ENCODE peak calls at places on chromosomes 3 and 15, in five cellular contexts. O is pancreas, E is lower lobe of right lung, K is fibroblast of lung, B is AG04450. C is an unnamed sample.

GRCh38 chr15:78340243-78341056 is at the start of gene CRABP1:
- DNase-seq in O (peak), E (no peak), K (no peak), B (no peak), C (no peak)

GRCh38 chr3:131402391-131403039 is 20.9 kb downstream of the NUDT16 start:
- DNase-seq in O (no peak), E (peak), K (no peak), B (no peak), C (peak)

GRCh38 chr3:138477801-138478200 is 43.4 kb downstream of the ESYT3 start:
- DNase-seq in O (no peak), E (no peak), K (no peak), B (no peak), C (no peak)

GRCh38 chr3:31321620-31322019 is 211.1 kb upstream of the STT3B start:
- DNase-seq in O (no peak), E (peak), K (no peak), B (no peak), C (no peak)

GRCh38 chr3:65901236-65901635 is 137.5 kb downstream of the MAGI1 start:
- DNase-seq in O (no peak), E (no peak), K (no peak), B (no peak), C (no peak)

GRCh38 chr15:65904301-65904700 is 35.0 kb downstream of the RAB11A start:
- DNase-seq in O (no peak), E (no peak), K (peak), B (no peak), C (no peak)

GRCh38 chr3:113501597-113501996 is 13.4 kb downstream of the SPICE1 start:
- DNase-seq in O (no peak), E (no peak), K (no peak), B (no peak), C (no peak)

GRCh38 chr3:121488628-121489027 is 57.2 kb downstream of the POLQ start:
- DNase-seq in O (no peak), E (no peak), K (no peak), B (no peak), C (no peak)

GRCh38 chr3:37967252-37967881 is 23.2 kb upstream of the VILL start:
- DNase-seq in O (peak), E (peak), K (peak), B (peak), C (no peak)

GRCh38 chr3:29140706-29141105 is 140.2 kb upstream of the RBMS3 start:
- DNase-seq in O (no peak), E (no peak), K (peak), B (no peak), C (no peak)

GRCh38 chr3:24837601-24838000 is 343.0 kb upstream of the THRB start:
- DNase-seq in O (no peak), E (no peak), K (no peak), B (no peak), C (no peak)

GRCh38 chr3:79019137-79019923 is 748.5 kb downstream of the ROBO1 start:
- DNase-seq in O (peak), E (peak), K (peak), B (peak), C (peak)

GRCh38 chr3:87145553-87145952 is 81.6 kb upstream of the CHMP2B start:
- DNase-seq in O (no peak), E (no peak), K (peak), B (no peak), C (no peak)

GRCh38 chr15:49697121-49697520 is 76.3 kb downstream of the DTWD1 start:
- DNase-seq in O (no peak), E (no peak), K (peak), B (no peak), C (no peak)

GRCh38 chr15:70741107-70741511 is 22.2 kb downstream of the UACA start:
- DNase-seq in O (no peak), E (no peak), K (peak), B (peak), C (no peak)

GRCh38 chr3:62139957-62140356 is 233.4 kb downstream of the FEZF2 start:
- DNase-seq in O (no peak), E (no peak), K (peak), B (no peak), C (no peak)

GRCh38 chr15:34116620-34117019 is 14.7 kb downstream of the PGBD4 start:
- DNase-seq in O (no peak), E (no peak), K (no peak), B (no peak), C (no peak)

GRCh38 chr3:85790445-85791030 is 831.7 kb downstream of the CADM2 start:
- DNase-seq in O (peak), E (no peak), K (no peak), B (no peak), C (no peak)

GRCh38 chr3:116473602-116474001 is 28.3 kb upstream of the LSAMP start:
- DNase-seq in O (no peak), E (no peak), K (peak), B (no peak), C (no peak)

GRCh38 chr15:97235285-97235985 is 725.1 kb upstream of the ARRDC4 start:
- DNase-seq in O (peak), E (no peak), K (peak), B (no peak), C (no peak)

GRCh38 chr3:50358355-50358926 is 880 bp downstream of the TMEM115 start:
- DNase-seq in O (no peak), E (no peak), K (no peak), B (no peak), C (no peak)

GRCh38 chr3:111285691-111286090 is 214.1 kb downstream of the NECTIN3 start:
- DNase-seq in O (no peak), E (no peak), K (no peak), B (no peak), C (no peak)

GRCh38 chr15:31393441-31394091 is 66.9 kb downstream of the KLF13 start:
- DNase-seq in O (peak), E (no peak), K (no peak), B (no peak), C (no peak)

GRCh38 chr15:84681822-84682221 is 23.8 kb upstream of the NMB start:
- DNase-seq in O (no peak), E (no peak), K (no peak), B (no peak), C (no peak)

GRCh38 chr15:67997996-67998395 is 56.1 kb upstream of the PIAS1 start:
- DNase-seq in O (no peak), E (no peak), K (peak), B (no peak), C (no peak)

GRCh38 chr3:150783334-150783733 is 20.4 kb upstream of the SIAH2 start:
- DNase-seq in O (no peak), E (no peak), K (no peak), B (no peak), C (no peak)

GRCh38 chr3:2661078-2661477 is 449.1 kb downstream of the IL5RA start:
- DNase-seq in O (no peak), E (no peak), K (peak), B (no peak), C (no peak)

GRCh38 chr3:177470200-177470941 is 273.1 kb upstream of the TBL1XR1 start:
- DNase-seq in O (no peak), E (no peak), K (no peak), B (no peak), C (no peak)

GRCh38 chr15:51390932-51391432 is 49.5 kb downstream of the GLDN start:
- DNase-seq in O (no peak), E (no peak), K (no peak), B (no peak), C (no peak)

DNA sequence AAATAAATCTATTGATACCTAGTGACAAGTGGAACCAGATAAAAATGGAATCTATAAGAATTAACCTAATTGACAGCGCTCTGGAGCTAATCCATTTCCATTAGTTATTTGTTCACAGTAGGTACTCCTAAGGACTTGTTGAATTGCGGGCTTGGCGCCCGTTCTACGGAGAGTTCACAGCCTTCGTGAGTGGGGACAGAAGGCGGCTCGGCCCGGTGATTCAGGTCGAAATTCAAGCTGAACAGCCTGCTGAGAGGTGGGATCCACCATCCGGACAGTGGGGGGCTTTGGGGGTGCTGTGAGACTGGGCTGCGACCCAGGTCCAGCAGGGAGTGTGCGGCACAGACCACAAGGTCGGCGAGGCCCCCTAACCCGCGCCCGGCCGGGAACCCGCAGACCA is 779 bp upstream of the CTNNB1 start:
- DNase-seq in O (no peak), E (peak), K (no peak), B (no peak), C (no peak)
- TF ChIP-seq CTCF in O (no peak), E (no peak), K (no peak), B (no peak), C (no peak)

DNA sequence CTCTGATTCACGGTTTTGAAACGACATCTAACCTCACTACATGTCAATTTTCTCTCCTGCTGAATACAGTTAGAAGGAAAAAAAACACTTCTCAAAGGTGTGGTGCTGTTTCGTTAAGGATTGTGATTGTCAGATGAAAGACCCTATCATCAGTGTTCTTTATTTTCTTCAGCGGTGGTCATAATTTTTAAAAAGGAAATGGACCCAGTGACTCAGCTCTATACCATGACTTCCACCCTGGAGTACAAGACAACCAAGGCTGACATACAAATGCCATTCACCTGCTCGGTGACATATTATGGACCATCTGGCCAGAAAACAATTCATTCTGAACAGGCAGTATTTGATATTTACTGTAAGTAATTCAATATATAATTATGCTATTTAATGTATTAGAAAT is 167.8 kb downstream of the ALCAM start:
- DNase-seq in O (no peak), E (no peak), K (no peak), B (no peak), C (no peak)
- H3K4me3 ChIP-seq in O (no peak), E (no peak), K (no peak), B (no peak), C (no peak)

GRCh38 chr3:140752499-140752898 is 74.6 kb downstream of the TRIM42 start:
- DNase-seq in O (no peak), E (no peak), K (no peak), B (no peak), C (no peak)
- TF ChIP-seq CTCF in O (no peak), E (no peak), K (no peak), B (no peak), C (no peak)

GRCh38 chr15:43915820-43916660 is 89.2 kb downstream of the WDR76 start:
- DNase-seq in O (no peak), E (no peak), K (no peak), B (no peak), C (no peak)

GRCh38 chr15:43922021-43922420 is 95.2 kb downstream of the WDR76 start:
- DNase-seq in O (no peak), E (no peak), K (peak), B (peak), C (no peak)

GRCh38 chr15:43920201-43920600 is 93.4 kb downstream of the WDR76 start:
- DNase-seq in O (no peak), E (no peak), K (no peak), B (no peak), C (no peak)

GRCh38 chr15:43920815-43921214 is 94.0 kb downstream of the WDR76 start:
- DNase-seq in O (no peak), E (no peak), K (peak), B (no peak), C (no peak)

GRCh38 chr15:43918717-43919116 is 91.9 kb downstream of the WDR76 start:
- DNase-seq in O (no peak), E (no peak), K (no peak), B (no peak), C (no peak)
- H3K4me3 ChIP-seq in O (no peak), E (no peak), K (no peak), B (no peak), C (no peak)

DNA sequence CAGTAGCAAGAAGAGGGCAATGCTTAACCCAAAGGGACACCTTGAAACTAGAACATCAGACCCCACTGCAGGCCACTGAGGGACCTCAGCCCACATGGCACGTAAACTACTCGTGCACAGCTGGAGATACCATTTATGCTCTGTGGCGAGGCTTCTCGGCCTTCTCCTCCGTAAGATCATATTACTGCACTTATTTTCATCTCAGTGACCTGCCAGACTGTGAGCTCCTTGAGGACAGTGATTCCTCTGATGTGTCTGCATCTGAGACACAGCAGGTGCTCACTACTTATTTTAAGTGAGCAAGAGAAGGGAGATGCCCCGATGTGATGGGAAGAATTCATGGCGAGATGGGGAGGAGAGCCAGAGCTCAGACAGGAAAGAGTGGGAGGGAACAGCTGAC is 137.6 kb downstream of the RPLP1 start:
- DNase-seq in O (no peak), E (no peak), K (no peak), B (no peak), C (no peak)
- TF ChIP-seq CTCF in O (no peak), E (no peak), K (no peak), B (no peak), C (no peak)

DNA sequence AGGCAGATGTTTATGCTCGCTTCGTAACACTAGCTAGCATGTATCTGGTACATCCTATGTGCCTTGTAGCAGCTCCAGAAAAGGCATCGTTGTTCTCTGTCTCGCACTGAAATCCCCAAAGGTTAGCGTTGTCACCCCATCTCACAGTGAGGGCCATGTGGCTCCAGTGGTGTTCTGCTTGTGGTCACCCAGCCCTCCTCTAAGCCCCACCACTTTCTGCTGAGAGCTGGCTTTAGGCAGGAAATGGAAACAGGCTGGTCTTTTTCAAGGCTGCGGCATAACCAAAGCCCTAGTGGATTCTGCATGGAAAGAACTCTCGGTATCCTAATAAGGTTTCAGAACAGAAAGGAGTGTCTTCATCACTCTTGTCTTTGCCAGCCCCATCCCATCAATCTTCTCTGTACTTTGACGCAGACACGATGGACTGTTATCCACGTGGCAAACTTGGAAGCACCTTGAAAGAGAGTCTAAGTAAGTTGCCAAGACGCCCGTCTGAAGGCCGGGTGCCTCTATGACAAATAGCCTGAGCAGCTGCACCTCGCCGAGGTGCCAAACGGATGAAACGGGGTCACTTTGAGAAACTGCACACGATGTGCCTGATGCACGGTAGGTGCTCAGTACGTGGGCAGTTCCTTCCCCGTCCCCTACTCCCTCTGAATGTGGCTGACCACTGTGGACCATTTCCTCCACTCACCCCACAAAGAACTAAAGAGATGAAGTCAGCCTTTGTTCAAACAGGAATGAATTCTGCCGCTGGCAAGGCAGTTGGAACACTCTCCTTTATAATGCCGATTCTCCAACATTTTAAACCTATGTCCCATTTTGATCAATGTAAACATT is 57.8 kb upstream of the MEF2A start:
- DNase-seq in O (peak), E (no peak), K (peak), B (no peak), C (no peak)
- H3K4me3 ChIP-seq in O (no peak), E (no peak), K (no peak), B (peak), C (no peak)

GRCh38 chr3:192916455-192917257 is 1.0 kb downstream of the MB21D2 start:
- DNase-seq in O (peak), E (peak), K (peak), B (no peak), C (no peak)

GRCh38 chr3:192913540-192913939 is 4.1 kb downstream of the MB21D2 start:
- DNase-seq in O (no peak), E (no peak), K (no peak), B (no peak), C (no peak)

GRCh38 chr3:192914873-192915272 is 2.8 kb downstream of the MB21D2 start:
- DNase-seq in O (no peak), E (no peak), K (no peak), B (no peak), C (no peak)

GRCh38 chr3:192915724-192916123 is 1.9 kb downstream of the MB21D2 start:
- DNase-seq in O (no peak), E (no peak), K (no peak), B (no peak), C (no peak)

DNA sequence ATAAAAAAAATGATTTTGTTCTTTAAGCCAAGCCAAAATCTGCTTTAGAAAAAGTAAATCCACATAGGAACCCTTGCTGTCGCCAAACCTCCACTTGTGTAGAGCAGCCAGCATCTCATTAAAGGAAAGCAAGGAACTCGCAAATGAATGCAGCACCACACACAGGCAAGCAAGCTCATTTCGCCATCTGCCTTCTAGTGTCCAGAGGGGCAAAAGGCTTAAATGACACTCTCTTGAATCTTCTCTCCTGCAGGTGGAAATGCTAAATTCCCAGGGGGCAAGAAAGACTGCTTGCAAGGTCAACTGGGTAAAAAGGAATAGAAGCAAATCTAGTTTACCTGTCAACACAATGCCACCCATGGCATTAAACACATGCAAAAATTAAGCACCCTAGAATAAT is 2.4 kb downstream of the MB21D2 start:
- DNase-seq in O (no peak), E (no peak), K (peak), B (no peak), C (no peak)
- TF ChIP-seq CTCF in O (no peak), E (no peak), K (peak), B (peak), C (peak)

DNA sequence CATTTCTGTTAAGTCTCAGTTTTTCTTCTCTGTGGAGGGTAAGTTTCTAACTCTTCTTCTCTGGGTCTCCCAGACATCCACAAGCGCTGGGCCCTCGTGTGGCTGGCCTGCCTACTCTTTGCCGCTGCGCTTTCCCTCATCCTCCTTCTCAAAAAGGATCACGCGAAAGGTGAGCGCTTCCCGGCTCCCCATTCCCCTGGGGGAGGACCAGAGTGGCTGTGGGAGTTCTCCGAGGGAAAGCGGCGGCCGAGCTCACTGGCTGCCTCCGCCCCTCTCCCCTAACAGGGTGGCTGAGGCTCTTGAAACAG is 1.1 kb upstream of the CRELD1 start:
- DNase-seq in O (no peak), E (no peak), K (no peak), B (no peak), C (no peak)
- H3K4me3 ChIP-seq in O (peak), E (peak), K (peak), B (peak), C (no peak)

DNA sequence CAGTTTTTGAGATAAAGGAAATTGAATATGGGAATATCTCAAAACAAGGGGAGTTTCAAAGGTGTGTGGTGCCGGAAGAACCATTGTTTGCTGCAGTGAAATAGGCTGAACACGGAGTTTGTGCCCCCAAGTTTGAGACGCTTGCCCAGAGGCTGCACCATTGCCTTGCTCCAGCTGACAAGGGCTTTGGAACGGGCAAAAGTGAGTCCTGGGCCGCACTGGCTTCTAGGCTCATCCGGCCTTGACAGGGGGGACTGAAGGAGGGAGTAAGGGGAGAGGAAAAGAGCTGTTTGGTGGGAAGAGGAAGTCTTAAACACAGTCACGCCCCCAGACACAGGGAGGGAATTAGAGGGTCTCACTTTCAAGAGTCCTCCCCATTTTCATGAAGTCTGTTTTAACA is 269.9 kb downstream of the FAM43A start:
- DNase-seq in O (no peak), E (no peak), K (no peak), B (no peak), C (no peak)
- TF ChIP-seq CTCF in O (no peak), E (no peak), K (no peak), B (no peak), C (no peak)

DNA sequence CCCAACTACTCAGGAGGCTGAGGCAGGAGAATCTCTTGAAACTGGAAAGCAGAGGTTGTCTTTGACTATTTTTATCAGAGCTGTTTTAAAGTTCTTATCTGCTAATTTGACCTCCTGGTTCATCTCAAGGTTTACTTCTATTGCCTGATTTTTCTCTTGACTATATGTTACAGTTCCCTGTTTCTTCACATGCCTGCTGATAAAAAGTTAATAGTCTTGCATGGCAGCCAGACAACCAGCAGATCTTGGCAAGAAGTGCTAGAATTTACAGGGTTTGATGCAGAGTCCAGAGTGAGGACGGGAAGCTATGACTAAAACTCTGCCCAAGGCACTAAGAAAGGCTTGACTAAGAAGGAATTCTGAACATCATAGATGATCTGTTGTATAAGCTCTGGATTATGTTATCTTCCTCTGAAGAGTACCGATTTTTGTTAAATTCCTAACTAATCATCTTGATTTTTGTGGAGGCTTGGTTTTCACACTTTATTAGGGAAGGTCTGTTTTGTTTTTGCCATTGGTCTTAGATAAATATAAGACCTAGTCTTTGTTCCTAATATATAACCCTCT is 85.9 kb downstream of the CHSY1 start:
- DNase-seq in O (no peak), E (no peak), K (no peak), B (no peak), C (no peak)
- H3K4me3 ChIP-seq in O (no peak), E (no peak), K (no peak), B (no peak), C (no peak)

C was measured in BJ.